ENCODE peak calls at places on chromosomes 3 and 15, in nine cellular contexts. G is NCI-H1417; B is A172; C is astrocyte of the cerebellum; M is hippocampal formation; R is GM12891; X is HCT116; V is activated CD8-positive, alpha-beta memory T cell treated with anti-CD3 and anti-CD28 coated beads for 48 hours; F is activated naive CD8-positive, alpha-beta T cell treated with anti-CD3 and anti-CD28 coated beads, Interleukin-2, amount 50 U/mL, for 24 hours. H is an unnamed sample.

GRCh38 chr3:73280751-73281150 is 219.3 kb downstream of the EBLN2 start:
- DNase-seq in G (no peak), B (no peak), C (no peak), M (no peak), R (no peak), X (no peak), V (no peak), F (no peak), H (no peak)

GRCh38 chr3:112466041-112466440 is 33.2 kb downstream of the BTLA start:
- DNase-seq in G (no peak), B (no peak), C (no peak), M (no peak), R (no peak), X (no peak), V (no peak), F (no peak), H (no peak)

GRCh38 chr3:23330568-23330967 is 127.4 kb downstream of the UBE2E2 start:
- DNase-seq in G (no peak), B (no peak), C (no peak), M (no peak), R (no peak), X (no peak), V (no peak), F (no peak), H (no peak)

GRCh38 chr3:144129536-144130214 is 158.1 kb downstream of the DIPK2A start:
- DNase-seq in G (no peak), B (no peak), C (no peak), M (no peak), R (no peak), X (no peak), V (no peak), F (no peak), H (no peak)

GRCh38 chr3:133425898-133426297 is 26.0 kb downstream of the BFSP2 start:
- DNase-seq in G (no peak), B (no peak), C (no peak), M (no peak), R (no peak), X (no peak), V (no peak), F (no peak), H (no peak)

GRCh38 chr3:60609446-60609845 is 641.8 kb downstream of the FHIT start:
- DNase-seq in G (no peak), B (peak), C (no peak), M (no peak), R (no peak), X (no peak), V (no peak), F (no peak), H (no peak)

GRCh38 chr3:96200897-96201296 is 613.5 kb upstream of the EPHA6 start:
- DNase-seq in G (no peak), B (no peak), C (no peak), M (no peak), R (no peak), X (no peak), V (no peak), F (no peak), H (no peak)

GRCh38 chr3:71048948-71049347 is 534.6 kb downstream of the FOXP1 start:
- DNase-seq in G (no peak), B (no peak), C (no peak), M (no peak), R (no peak), X (no peak), V (no peak), F (no peak), H (no peak)

GRCh38 chr15:64701051-64701450 is 74.3 kb downstream of the RBPMS2 start:
- DNase-seq in G (no peak), B (no peak), C (no peak), M (no peak), R (no peak), X (no peak), V (no peak), F (no peak), H (no peak)

GRCh38 chr15:85607842-85608241 is 186.9 kb downstream of the KLHL25 start:
- DNase-seq in G (no peak), B (peak), C (peak), M (no peak), R (no peak), X (peak), V (no peak), F (no peak), H (peak)

GRCh38 chr3:55486857-55487375 is at the start of gene WNT5A:
- DNase-seq in G (no peak), B (no peak), C (no peak), M (no peak), R (no peak), X (no peak), V (no peak), F (no peak), H (no peak)

GRCh38 chr3:127426444-127427168 is 138.8 kb upstream of the PRR20G start:
- DNase-seq in G (no peak), B (no peak), C (no peak), M (peak), R (no peak), X (no peak), V (no peak), F (no peak), H (no peak)

GRCh38 chr3:50090985-50091384 is 2.3 kb downstream of the RBM5 start:
- DNase-seq in G (no peak), B (no peak), C (no peak), M (no peak), R (no peak), X (no peak), V (no peak), F (no peak), H (no peak)

GRCh38 chr3:115388166-115388565 is 235.1 kb upstream of the GAP43 start:
- DNase-seq in G (no peak), B (no peak), C (no peak), M (peak), R (no peak), X (no peak), V (no peak), F (no peak), H (no peak)

GRCh38 chr3:111392911-111393351 is 149.1 kb upstream of the CD96 start:
- DNase-seq in G (no peak), B (peak), C (no peak), M (no peak), R (no peak), X (peak), V (no peak), F (peak), H (no peak)

H was measured in kidney epithelial cell.